ENCODE peak calls at places on chromosomes 3 and 15, in nine cellular contexts. U, L, G, N, A, I, O, Q and S are unnamed samples.

GRCh38 chr3:133943639-133944131 is 48.0 kb upstream of the RAB6B start:
- DNase-seq in U (peak), L (peak), G (peak), N (peak), A (peak), I (peak), O (no peak), Q (peak), S (peak)

GRCh38 chr3:59423707-59424106 is 373.9 kb upstream of the CFAP20DC start:
- DNase-seq in U (no peak), L (no peak), G (no peak), N (no peak), A (no peak), I (no peak), O (no peak), Q (no peak), S (no peak)

GRCh38 chr3:12996181-12996506 is 77.1 kb downstream of the IQSEC1 start:
- DNase-seq in U (no peak), L (no peak), G (no peak), N (peak), A (no peak), I (no peak), O (no peak), Q (no peak), S (no peak)

GRCh38 chr15:31160297-31160696 is 58.8 kb upstream of the TRPM1 start:
- DNase-seq in U (no peak), L (no peak), G (no peak), N (no peak), A (no peak), I (peak), O (no peak), Q (no peak), S (no peak)

GRCh38 chr15:90674476-90674875 is 42.7 kb upstream of the BLM start:
- DNase-seq in U (no peak), L (peak), G (no peak), N (peak), A (no peak), I (no peak), O (no peak), Q (no peak), S (no peak)

GRCh38 chr15:85750319-85750806 is 44.4 kb downstream of the KLHL25 start:
- DNase-seq in U (peak), L (peak), G (peak), N (peak), A (peak), I (peak), O (peak), Q (no peak), S (no peak)

GRCh38 chr3:189573004-189573403 is 58.2 kb upstream of the TP63 start:
- DNase-seq in U (peak), L (no peak), G (no peak), N (no peak), A (peak), I (no peak), O (no peak), Q (peak), S (no peak)

GRCh38 chr3:13025090-13025489 is 48.1 kb downstream of the IQSEC1 start:
- DNase-seq in U (peak), L (peak), G (no peak), N (peak), A (peak), I (no peak), O (peak), Q (peak), S (peak)

GRCh38 chr15:58042006-58042405 is 23.5 kb downstream of the ALDH1A2 start:
- DNase-seq in U (no peak), L (no peak), G (no peak), N (no peak), A (no peak), I (no peak), O (no peak), Q (no peak), S (no peak)

GRCh38 chr3:72102057-72102711 is 317.2 kb upstream of the PROK2 start:
- DNase-seq in U (no peak), L (no peak), G (no peak), N (no peak), A (peak), I (no peak), O (no peak), Q (no peak), S (no peak)

GRCh38 chr3:31981206-31982181 is at the start of the genes OSBPL10 and ZNF860:
- DNase-seq in U (peak), L (peak), G (peak), N (peak), A (peak), I (peak), O (peak), Q (peak), S (peak)

GRCh38 chr3:36784012-36784763 is 19.8 kb upstream of the DCLK3 start:
- DNase-seq in U (no peak), L (no peak), G (no peak), N (no peak), A (peak), I (no peak), O (no peak), Q (peak), S (no peak)

GRCh38 chr3:169662215-169663070 is 1.1 kb downstream of the MECOM start:
- DNase-seq in U (peak), L (peak), G (no peak), N (peak), A (peak), I (peak), O (peak), Q (peak), S (no peak)

GRCh38 chr15:64842986-64843561 is 1.4 kb downstream of the PLEKHO2 start:
- DNase-seq in U (peak), L (peak), G (peak), N (peak), A (peak), I (peak), O (peak), Q (peak), S (no peak)

GRCh38 chr3:112027839-112028238 is 6.7 kb upstream of the TMPRSS7 start:
- DNase-seq in U (peak), L (no peak), G (no peak), N (no peak), A (no peak), I (no peak), O (no peak), Q (no peak), S (no peak)

GRCh38 chr15:57156210-57156887 is 220.0 kb upstream of the CGNL1 start:
- DNase-seq in U (peak), L (no peak), G (peak), N (no peak), A (peak), I (no peak), O (peak), Q (no peak), S (no peak)

GRCh38 chr15:81024265-81024875 is 23.6 kb downstream of the TLNRD1 start:
- DNase-seq in U (no peak), L (no peak), G (no peak), N (no peak), A (no peak), I (no peak), O (no peak), Q (peak), S (no peak)

GRCh38 chr15:99168601-99169580 is 64.0 kb downstream of the SYNM start:
- DNase-seq in U (no peak), L (no peak), G (peak), N (no peak), A (no peak), I (no peak), O (no peak), Q (no peak), S (no peak)

GRCh38 chr3:20511863-20512262 is 325.9 kb upstream of the SGO1 start:
- DNase-seq in U (peak), L (peak), G (no peak), N (peak), A (peak), I (no peak), O (no peak), Q (peak), S (peak)

GRCh38 chr3:25604107-25604805 is 60.5 kb downstream of the TOP2B start:
- DNase-seq in U (peak), L (peak), G (no peak), N (peak), A (peak), I (no peak), O (no peak), Q (peak), S (peak)

GRCh38 chr3:107629556-107629955 is 106.8 kb downstream of the BBX start:
- DNase-seq in U (peak), L (peak), G (no peak), N (peak), A (peak), I (no peak), O (no peak), Q (peak), S (no peak)

GRCh38 chr3:168467085-168467714 is 371.5 kb upstream of the GOLIM4 start:
- DNase-seq in U (peak), L (peak), G (no peak), N (peak), A (peak), I (no peak), O (no peak), Q (peak), S (peak)

GRCh38 chr3:126731044-126731443 is 27.0 kb downstream of the CHCHD6 start:
- DNase-seq in U (no peak), L (no peak), G (no peak), N (no peak), A (no peak), I (peak), O (no peak), Q (no peak), S (no peak)

GRCh38 chr15:67685008-67685599 is 140.2 kb upstream of the SKOR1 start:
- DNase-seq in U (peak), L (peak), G (no peak), N (peak), A (peak), I (no peak), O (no peak), Q (peak), S (no peak)

GRCh38 chr3:77370413-77370812 is 330.5 kb downstream of the ROBO2 start:
- DNase-seq in U (peak), L (peak), G (no peak), N (peak), A (peak), I (peak), O (peak), Q (no peak), S (peak)

GRCh38 chr3:2098398-2099027 is at the start of gene CNTN4:
- DNase-seq in U (peak), L (no peak), G (peak), N (no peak), A (no peak), I (peak), O (peak), Q (no peak), S (peak)

GRCh38 chr3:140467104-140467577 is 210.7 kb upstream of the TRIM42 start:
- DNase-seq in U (no peak), L (no peak), G (no peak), N (no peak), A (no peak), I (peak), O (no peak), Q (peak), S (peak)

GRCh38 chr3:45381168-45381852 is 7.1 kb upstream of the LARS2 start:
- DNase-seq in U (peak), L (no peak), G (no peak), N (no peak), A (no peak), I (no peak), O (peak), Q (peak), S (no peak)

GRCh38 chr3:114659109-114660081 is 365.6 kb downstream of the TIGIT start:
- DNase-seq in U (peak), L (peak), G (no peak), N (no peak), A (peak), I (no peak), O (peak), Q (peak), S (no peak)

GRCh38 chr3:113496924-113497323 is 18.0 kb downstream of the SPICE1 start:
- DNase-seq in U (peak), L (peak), G (no peak), N (peak), A (peak), I (no peak), O (no peak), Q (peak), S (no peak)

GRCh38 chr3:12175844-12176453 is 17.2 kb upstream of the TIMP4 start:
- DNase-seq in U (peak), L (peak), G (peak), N (peak), A (peak), I (no peak), O (peak), Q (peak), S (no peak)

GRCh38 chr3:139122221-139122581 is 77.5 kb upstream of the PRR23C start:
- DNase-seq in U (peak), L (peak), G (no peak), N (peak), A (peak), I (no peak), O (no peak), Q (peak), S (no peak)

GRCh38 chr15:36814085-36814484 is 234.7 kb downstream of the CDIN1 start:
- DNase-seq in U (no peak), L (no peak), G (no peak), N (no peak), A (no peak), I (no peak), O (no peak), Q (no peak), S (no peak)

GRCh38 chr15:84714816-84715215 is 1.1 kb downstream of the SEC11A start:
- DNase-seq in U (no peak), L (no peak), G (no peak), N (no peak), A (no peak), I (no peak), O (no peak), Q (no peak), S (no peak)

GRCh38 chr15:74631408-74631807 is 15.8 kb downstream of the CLK3 start:
- DNase-seq in U (no peak), L (no peak), G (no peak), N (no peak), A (no peak), I (no peak), O (no peak), Q (no peak), S (no peak)

GRCh38 chr3:146403792-146404191 is 65.6 kb downstream of the PLSCR2 start:
- DNase-seq in U (no peak), L (no peak), G (no peak), N (no peak), A (no peak), I (no peak), O (no peak), Q (no peak), S (no peak)

GRCh38 chr15:29820802-29821160 is 1.5 kb downstream of the TJP1 start:
- DNase-seq in U (no peak), L (peak), G (no peak), N (peak), A (no peak), I (no peak), O (no peak), Q (no peak), S (no peak)

GRCh38 chr15:29819979-29820801 is 2.1 kb downstream of the TJP1 start:
- DNase-seq in U (no peak), L (no peak), G (no peak), N (peak), A (no peak), I (no peak), O (no peak), Q (no peak), S (no peak)

GRCh38 chr15:29822100-29822684 is at the start of gene TJP1:
- DNase-seq in U (peak), L (peak), G (peak), N (peak), A (peak), I (peak), O (peak), Q (peak), S (no peak)

GRCh38 chr15:29822685-29823459 is 604 bp upstream of the TJP1 start:
- DNase-seq in U (peak), L (peak), G (peak), N (peak), A (peak), I (peak), O (peak), Q (peak), S (no peak)

DNA sequence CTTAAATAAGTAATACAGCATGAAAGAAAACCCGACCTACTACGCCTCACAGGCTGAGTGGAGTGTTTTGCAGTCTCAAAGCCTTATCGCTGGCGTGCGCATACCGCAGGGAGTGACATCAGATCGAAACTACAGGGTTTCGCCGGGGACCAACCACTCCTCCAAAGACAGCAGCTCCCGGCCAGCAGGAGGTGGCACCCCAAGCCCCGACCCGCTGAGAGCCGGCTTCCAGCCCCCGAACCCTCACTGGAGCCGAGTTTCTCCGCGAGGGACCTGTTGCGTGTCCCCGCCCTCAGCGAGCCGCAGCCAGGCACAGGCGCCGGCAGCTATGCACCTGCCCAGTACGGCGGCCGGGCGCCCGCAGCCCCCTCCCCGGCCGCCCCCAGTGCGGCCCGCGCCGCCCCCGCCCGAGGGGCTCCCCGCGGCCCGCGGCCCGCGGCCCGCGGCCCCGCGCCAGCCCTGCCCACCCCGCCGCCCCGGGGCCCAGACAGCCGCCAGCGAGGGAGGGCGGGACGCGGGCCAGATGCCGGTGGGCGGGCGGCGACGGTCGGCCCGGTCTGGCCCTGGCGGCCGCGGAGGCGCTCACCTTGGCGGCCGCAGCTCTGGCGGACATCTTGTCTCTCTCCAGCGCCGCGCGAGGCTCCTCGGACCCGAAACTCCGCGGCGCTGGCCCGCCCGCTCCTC is 710 bp downstream of the TJP1 start:
- DNase-seq in U (peak), L (peak), G (peak), N (peak), A (peak), I (peak), O (peak), Q (peak), S (no peak)
- H3K4me3 ChIP-seq in U (peak), L (peak), G (peak), N (peak), A (peak), I (peak), O (peak), Q (peak), S (peak)

DNA sequence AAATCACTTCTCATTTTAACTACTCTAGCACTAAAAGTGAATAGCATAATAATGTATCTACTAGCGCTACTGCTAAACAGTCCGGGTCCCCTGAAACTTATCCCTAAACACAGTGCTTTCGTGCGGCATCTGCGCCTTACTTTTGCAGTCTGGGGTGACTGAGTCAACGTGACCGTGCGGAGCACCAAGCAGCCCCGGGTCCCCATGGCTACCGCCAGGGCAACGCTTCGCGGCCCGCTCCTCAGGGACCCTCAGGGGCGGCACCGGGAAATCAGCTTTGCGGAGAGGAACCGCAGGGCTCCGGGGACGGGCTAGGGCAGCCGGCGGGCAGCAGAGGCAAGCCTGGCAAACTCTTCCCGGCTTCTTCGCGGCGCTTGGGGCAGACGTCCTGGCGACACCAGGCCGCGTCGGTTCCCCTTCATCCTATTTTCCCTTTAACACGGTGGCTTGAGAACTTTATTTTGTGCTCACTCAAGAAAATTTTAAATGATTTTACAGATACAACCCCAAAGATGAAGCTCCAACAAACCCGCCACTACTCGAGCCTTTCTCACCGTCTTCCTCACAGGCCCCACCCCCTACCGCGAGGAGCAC is 753 bp upstream of the DIPK2A start:
- DNase-seq in U (no peak), L (peak), G (peak), N (peak), A (no peak), I (peak), O (peak), Q (peak), S (no peak)
- TF ChIP-seq CTCF in U (no peak), L (no peak), G (no peak), N (no peak), A (no peak), I (no peak), O (no peak), Q (no peak), S (no peak)

GRCh38 chr3:192408721-192409151 is 318.6 kb downstream of the FGF12 start:
- DNase-seq in U (peak), L (peak), G (no peak), N (no peak), A (no peak), I (no peak), O (peak), Q (peak), S (no peak)

GRCh38 chr3:192408007-192408655 is 319.2 kb downstream of the FGF12 start:
- DNase-seq in U (peak), L (peak), G (no peak), N (no peak), A (no peak), I (peak), O (peak), Q (peak), S (no peak)

GRCh38 chr3:192409838-192410683 is 317.3 kb downstream of the FGF12 start:
- DNase-seq in U (peak), L (peak), G (no peak), N (no peak), A (no peak), I (no peak), O (peak), Q (peak), S (no peak)

GRCh38 chr3:192410684-192410960 is 316.7 kb downstream of the FGF12 start:
- DNase-seq in U (no peak), L (no peak), G (no peak), N (no peak), A (no peak), I (no peak), O (no peak), Q (no peak), S (no peak)

DNA sequence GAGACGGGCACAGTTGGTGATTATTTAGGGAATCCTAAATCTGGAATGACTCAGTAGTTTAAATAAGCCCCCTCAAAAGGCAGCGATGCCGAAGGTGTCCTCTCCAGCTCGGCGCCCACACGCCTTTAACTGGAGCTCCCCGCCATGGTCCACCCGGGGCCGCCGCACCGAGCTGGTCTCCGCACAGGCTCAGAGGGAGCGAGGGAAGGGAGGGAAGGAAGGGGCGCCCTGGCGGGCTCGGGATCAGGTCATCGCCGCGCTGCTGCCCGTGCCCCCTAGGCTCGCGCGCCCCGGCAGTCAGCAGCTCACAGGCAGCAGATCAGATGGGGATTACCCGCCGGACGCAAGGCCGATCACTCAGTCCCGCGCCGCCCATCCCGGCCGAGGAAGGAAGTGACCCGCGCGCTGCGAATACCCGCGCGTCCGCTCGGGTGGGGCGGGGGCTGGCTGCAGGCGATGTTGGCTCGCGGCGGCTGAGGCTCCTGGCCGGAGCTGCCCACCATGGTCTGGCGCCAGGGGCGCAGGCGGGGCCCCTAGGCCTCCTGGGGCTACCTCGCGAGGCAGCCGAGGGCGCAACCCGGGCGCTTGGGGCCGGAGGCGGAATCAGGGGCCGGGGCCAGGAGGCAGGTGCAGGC is 318.0 kb downstream of the FGF12 start:
- DNase-seq in U (peak), L (peak), G (no peak), N (no peak), A (peak), I (peak), O (peak), Q (peak), S (no peak)
- H3K4me3 ChIP-seq in U (peak), L (peak), G (peak), N (no peak), A (no peak), I (peak), O (peak), Q (peak), S (peak)

GRCh38 chr3:4314688-4315087 is 11.5 kb downstream of the SETMAR start:
- DNase-seq in U (no peak), L (peak), G (no peak), N (peak), A (no peak), I (no peak), O (no peak), Q (peak), S (no peak)
- TF ChIP-seq CTCF in U (peak), L (no peak), G (no peak), N (peak), A (peak), I (no peak), O (peak), Q (peak), S (peak)

GRCh38 chr15:92906038-92906437 is 5.9 kb downstream of the CHD2 start:
- DNase-seq in U (no peak), L (no peak), G (no peak), N (no peak), A (no peak), I (no peak), O (no peak), Q (no peak), S (no peak)
- H3K4me3 ChIP-seq in U (peak), L (peak), G (peak), N (no peak), A (peak), I (no peak), O (peak), Q (no peak), S (no peak)

GRCh38 chr15:70095387-70096214 is 2.1 kb downstream of the TLE3 start:
- DNase-seq in U (peak), L (no peak), G (no peak), N (no peak), A (no peak), I (peak), O (peak), Q (peak), S (no peak)
- TF ChIP-seq CTCF in U (no peak), L (no peak), G (no peak), N (no peak), A (no peak), I (no peak), O (no peak), Q (no peak), S (peak)